ENCODE peak calls at places on chromosomes 12 and 14, in four cellular contexts. W is CD4-positive, alpha-beta T cell; F is endothelial cell; L is esophagus squamous epithelium. Q is an unnamed sample.

GRCh38 chr12:104890463-104891096 is 67.5 kb downstream of the SLC41A2 start:
- DNase-seq in W (no peak), F (no peak), L (no peak), Q (no peak)

GRCh38 chr12:113846883-113847282 is 119.2 kb downstream of the RBM19 start:
- DNase-seq in L (no peak), F (no peak), W (no peak), Q (no peak)

GRCh38 chr12:49294086-49294803 is 702 bp upstream of the PRPH start:
- DNase-seq in F (no peak), L (no peak), W (no peak), Q (no peak)

GRCh38 chr14:74886001-74886400 is 4.3 kb downstream of the DLST start:
- DNase-seq in W (no peak), L (no peak), F (no peak), Q (no peak)

GRCh38 chr12:41333988-41334387 is 145.9 kb downstream of the PDZRN4 start:
- DNase-seq in F (no peak), W (no peak), L (no peak), Q (no peak)

GRCh38 chr12:1059162-1059561 is 68.1 kb downstream of the ERC1 start:
- DNase-seq in W (no peak), F (no peak), L (no peak), Q (no peak)

GRCh38 chr12:109069307-109070231 is 17.2 kb downstream of the USP30 start:
- DNase-seq in W (no peak), L (no peak), F (peak; percentile 9), Q (no peak)

GRCh38 chr12:9701380-9702154 is 31.3 kb downstream of the CLECL1 start:
- DNase-seq in L (no peak), W (no peak), F (no peak), Q (no peak)

GRCh38 chr14:74459289-74459946 is 33.4 kb upstream of the SYNDIG1L start:
- DNase-seq in W (no peak), F (peak; percentile 60), L (no peak), Q (peak; percentile 64)

GRCh38 chr12:54038760-54039414 is 6.0 kb downstream of the HOXC5 start:
- DNase-seq in W (no peak), F (no peak), L (no peak), Q (no peak)

GRCh38 chr14:62133776-62134175 is 371.6 kb downstream of the SNAPC1 start:
- DNase-seq in F (no peak), W (no peak), L (no peak), Q (no peak)

GRCh38 chr12:73210574-73211204 is 938.5 kb downstream of the TRHDE start:
- DNase-seq in F (no peak), L (no peak), W (no peak), Q (no peak)

GRCh38 chr12:94100990-94101901 is 47.1 kb upstream of the PLXNC1 start:
- DNase-seq in W (peak; percentile 58), F (peak; percentile 89), L (peak; percentile 7), Q (peak; percentile 85)

GRCh38 chr14:56534656-56535055 is 44.9 kb upstream of the TMEM260 start:
- DNase-seq in W (no peak), L (no peak), F (no peak), Q (no peak)

GRCh38 chr12:93537769-93538168 is 34.7 kb upstream of the SOCS2 start:
- DNase-seq in L (no peak), F (no peak), W (no peak), Q (no peak)

GRCh38 chr14:21092147-21093011 is 6.1 kb downstream of the ZNF219 start:
- DNase-seq in W (peak; percentile 84), L (no peak), F (peak; percentile 94), Q (peak; percentile 90)

GRCh38 chr12:7016958-7017571 is 1.2 kb downstream of the LPCAT3 start:
- DNase-seq in L (no peak), F (no peak), W (no peak), Q (no peak)

GRCh38 chr12:7021956-7022355 is 3.7 kb upstream of the LPCAT3 start:
- DNase-seq in L (no peak), F (no peak), W (no peak), Q (no peak)

GRCh38 chr12:7018350-7019042 is at the start of gene LPCAT3:
- DNase-seq in L (peak; percentile 92), F (peak; percentile 99), W (peak; percentile 96), Q (peak; percentile 98)

GRCh38 chr12:7017870-7018349 is 366 bp downstream of the LPCAT3 start:
- DNase-seq in F (no peak), W (no peak), L (no peak), Q (no peak)

DNA sequence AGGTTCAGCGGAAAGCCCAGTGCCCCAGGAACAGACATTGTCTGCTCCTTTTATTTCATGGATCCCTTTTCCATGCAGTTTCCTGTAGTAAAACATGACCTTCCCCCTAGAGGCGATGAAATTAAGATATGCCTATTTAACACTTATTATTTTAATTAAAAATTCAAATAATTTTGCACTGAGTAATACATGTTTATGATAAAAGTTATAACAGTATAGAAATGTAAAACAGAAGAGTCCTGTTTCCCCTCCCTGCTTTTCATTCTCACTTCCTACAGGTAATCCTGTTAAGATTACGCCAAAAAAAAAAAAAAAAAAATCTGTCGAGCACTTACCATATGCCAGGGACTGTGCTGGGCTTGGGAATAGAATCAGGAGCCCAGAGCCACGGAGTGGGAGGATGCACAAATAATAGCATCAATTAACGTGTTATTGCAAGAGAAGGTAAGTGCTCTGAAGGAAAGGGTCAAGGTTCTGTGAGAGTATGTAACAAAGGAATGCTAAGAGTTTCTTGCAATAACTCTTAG is 830 bp upstream of the LPCAT3 start:
- DNase-seq in F (no peak), L (no peak), W (no peak), Q (no peak)
- TF ChIP-seq CTCF in F (peak; percentile 30), L (no peak), W (peak; percentile 38), Q (no peak)

GRCh38 chr12:111686574-111687105 is 787 bp downstream of the ACAD10 start:
- DNase-seq in L (no peak), F (no peak), W (no peak), Q (no peak)

GRCh38 chr12:111687255-111687654 is 1.4 kb downstream of the ACAD10 start:
- DNase-seq in F (no peak), W (no peak), L (no peak), Q (peak; percentile 18)

GRCh38 chr12:111687952-111688351 is 2.1 kb downstream of the ACAD10 start:
- DNase-seq in W (no peak), F (no peak), L (no peak), Q (no peak)

GRCh38 chr12:111685322-111685810 is 390 bp downstream of the BRAP start:
- DNase-seq in L (no peak), W (no peak), F (no peak), Q (no peak)

DNA sequence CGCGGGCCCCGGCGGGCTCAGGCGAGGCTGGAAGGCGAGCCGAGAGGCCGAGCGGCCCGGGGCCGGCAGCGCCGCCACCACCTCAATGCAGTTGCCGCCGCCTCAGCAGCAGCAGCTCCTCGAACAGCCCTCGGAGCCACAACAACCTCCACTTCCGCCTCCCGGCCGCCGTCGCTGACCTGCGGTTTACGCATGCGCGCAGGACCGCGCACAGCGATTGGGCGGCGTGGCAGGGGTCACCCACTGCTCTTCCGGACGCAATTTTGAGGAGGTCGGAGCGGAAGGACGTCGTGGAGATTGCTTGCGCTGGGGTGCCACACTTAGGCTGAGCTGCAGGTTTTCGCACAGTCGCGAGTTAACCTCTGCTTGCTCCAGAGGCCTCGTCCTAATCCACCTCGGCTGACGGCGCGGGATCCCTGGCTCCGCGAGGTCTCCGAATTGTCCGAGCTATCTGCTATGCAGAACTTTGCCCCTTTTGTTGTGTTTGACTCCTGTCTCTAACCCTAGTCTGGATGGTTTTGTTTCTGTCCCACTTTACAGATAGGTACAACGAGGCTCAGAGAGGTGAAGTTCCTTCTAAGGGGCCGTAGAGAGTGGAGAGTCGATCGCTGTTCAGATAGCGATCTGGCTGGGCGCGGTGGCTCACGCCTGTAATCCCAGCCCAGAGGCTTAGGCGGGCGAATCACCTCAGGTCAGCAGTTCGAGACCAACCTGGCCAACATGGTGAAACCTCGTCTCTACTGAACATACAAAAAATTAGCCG is at the start of the genes ACAD10 and BRAP:
- DNase-seq in L (peak; percentile 63), F (peak; percentile 95), W (peak; percentile 86), Q (peak; percentile 97)
- TF ChIP-seq CTCF in L (no peak), F (no peak), W (no peak), Q (no peak)

DNA sequence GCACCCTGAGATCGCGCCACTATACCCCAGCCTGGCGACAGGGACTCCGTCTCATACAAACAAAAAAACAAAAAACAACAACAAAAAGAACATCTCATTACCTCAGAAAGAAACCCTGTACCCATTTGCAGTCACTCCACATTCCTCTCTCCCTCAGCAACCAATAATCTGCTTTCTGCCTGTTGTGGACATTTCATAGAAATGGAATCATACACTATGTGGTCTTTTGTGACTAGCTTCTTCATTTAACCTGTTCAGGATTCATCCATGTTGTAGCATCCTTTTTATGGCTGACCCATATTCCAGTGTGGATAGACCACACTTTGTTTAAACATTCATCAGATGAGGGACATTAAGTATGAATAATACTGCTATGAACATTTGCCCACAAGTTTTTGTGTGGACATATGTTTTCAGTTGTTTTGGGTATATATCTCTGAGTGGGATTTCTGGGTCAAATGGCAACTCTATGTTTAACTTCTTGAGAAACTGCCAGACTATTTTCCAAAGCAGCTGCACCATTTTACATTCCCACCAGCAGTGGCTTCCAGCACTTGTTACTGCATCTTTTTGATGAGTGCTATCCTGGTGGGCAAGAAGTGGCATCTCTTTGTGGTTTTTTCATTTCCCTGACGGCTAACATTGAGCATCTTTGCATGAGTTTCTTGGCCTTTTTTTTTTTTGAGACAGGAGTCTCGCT is 5.9 kb upstream of the RCOR1 start:
- DNase-seq in L (no peak), W (no peak), F (no peak), Q (no peak)
- TF ChIP-seq CTCF in L (no peak), W (no peak), F (no peak), Q (no peak)

GRCh38 chr14:22113401-22113800 is 439.8 kb upstream of the OR4E1 start:
- DNase-seq in F (no peak), W (no peak), L (no peak), Q (no peak)

GRCh38 chr14:22107734-22108133 is 434.1 kb upstream of the OR4E1 start:
- DNase-seq in W (no peak), F (no peak), L (no peak), Q (no peak)

GRCh38 chr14:22106700-22107697 is 433.4 kb upstream of the OR4E1 start:
- DNase-seq in W (no peak), L (no peak), F (no peak), Q (no peak)

GRCh38 chr14:22112004-22112403 is 438.4 kb upstream of the OR4E1 start:
- DNase-seq in W (peak; percentile 24), L (no peak), F (peak; percentile 59), Q (peak; percentile 49)
- TF ChIP-seq CTCF in W (peak; percentile 32), L (no peak), F (peak; percentile 85), Q (peak; percentile 56)